ENCODE peak calls at places on chromosomes 2 and 18, in nine cellular contexts. K is prostate gland, Q is ovary, P is RWPE2, G is MM.1S, C is kidney, E is adrenal gland, O is pancreas, A is OCI-LY7. J is an unnamed sample.

GRCh38 chr18:27608742-27609141 is 423.6 kb upstream of the CHST9 start:
- DNase-seq in A (peak; percentile 6), P (no peak), E (no peak), C (no peak), G (no peak), O (no peak), Q (no peak), K (no peak), J (no peak)

GRCh38 chr18:24659837-24660720 is 199.6 kb downstream of the HRH4 start:
- DNase-seq in E (peak; percentile 54), G (peak; percentile 91), A (peak; percentile 75), K (no peak), C (no peak), P (no peak), Q (peak; percentile 28), O (peak; percentile 9), J (peak; percentile 33)

GRCh38 chr2:143607446-143608110 is 478.4 kb downstream of the ARHGAP15 start:
- DNase-seq in E (no peak), G (no peak), P (no peak), A (no peak), K (no peak), C (no peak), O (no peak), Q (no peak), J (peak; percentile 1)

GRCh38 chr2:114614599-114614998 is 172.2 kb downstream of the DPP10 start:
- DNase-seq in O (no peak), A (no peak), Q (no peak), K (no peak), E (no peak), G (no peak), P (no peak), C (no peak), J (no peak)

GRCh38 chr2:187224989-187225388 is 223.1 kb downstream of the CALCRL start:
- DNase-seq in O (no peak), Q (no peak), C (no peak), G (no peak), P (no peak), E (no peak), K (no peak), A (no peak), J (no peak)

GRCh38 chr2:105712166-105712915 is 32.4 kb upstream of the NCK2 start:
- DNase-seq in P (no peak), G (no peak), A (no peak), E (no peak), K (no peak), Q (no peak), O (no peak), C (no peak), J (no peak)

GRCh38 chr2:21754164-21754788 is 630.5 kb downstream of the TDRD15 start:
- DNase-seq in Q (no peak), K (no peak), C (no peak), O (no peak), A (peak; percentile 1), E (no peak), P (no peak), G (peak; percentile 16), J (no peak)

GRCh38 chr2:164847966-164848365 is 6.3 kb upstream of the COBLL1 start:
- DNase-seq in P (no peak), K (peak; percentile 64), Q (no peak), E (no peak), C (no peak), A (no peak), O (no peak), G (no peak), J (no peak)

GRCh38 chr2:64201086-64201627 is 56.9 kb upstream of the PELI1 start:
- DNase-seq in E (no peak), G (no peak), A (no peak), P (no peak), K (no peak), Q (no peak), C (no peak), O (no peak), J (no peak)

GRCh38 chr2:48905696-48906095 is 150.2 kb upstream of the LHCGR start:
- DNase-seq in E (no peak), P (no peak), Q (no peak), G (no peak), A (no peak), K (no peak), O (no peak), C (no peak), J (no peak)

GRCh38 chr2:46296840-46297545 is at the start of gene EPAS1:
- DNase-seq in O (peak; percentile 92), C (peak; percentile 99), G (peak; percentile 91), Q (peak; percentile 95), E (peak; percentile 95), A (no peak), K (peak; percentile 86), P (peak; percentile 88), J (peak; percentile 91)

GRCh38 chr2:203971236-203971635 is 34.7 kb downstream of the ICOS start:
- DNase-seq in A (no peak), E (no peak), G (no peak), K (no peak), P (no peak), O (no peak), C (no peak), Q (no peak), J (no peak)

GRCh38 chr2:239124152-239124899 is 276.4 kb downstream of the TWIST2 start:
- DNase-seq in Q (no peak), A (no peak), O (no peak), G (no peak), K (no peak), E (no peak), C (no peak), P (no peak), J (no peak)

GRCh38 chr2:152419944-152420813 is 85.2 kb downstream of the FMNL2 start:
- DNase-seq in Q (no peak), C (no peak), K (no peak), A (no peak), G (no peak), O (no peak), E (no peak), P (no peak), J (no peak)

GRCh38 chr2:23524261-23524706 is 139.3 kb downstream of the KLHL29 start:
- DNase-seq in E (peak; percentile 93), A (no peak), P (no peak), O (peak; percentile 16), Q (no peak), C (peak; percentile 88), G (no peak), K (peak; percentile 60), J (no peak)

GRCh38 chr2:172102159-172102857 is 392 bp downstream of the DLX2 start:
- DNase-seq in K (no peak), C (peak; percentile 73), G (no peak), Q (no peak), O (no peak), E (peak; percentile 77), A (no peak), P (peak; percentile 78), J (no peak)
- H3K27ac ChIP-seq in K (no peak overlapping the region), C (no peak overlapping the region), G (no peak overlapping the region), Q (no peak overlapping the region), O (no peak overlapping the region), E (no peak overlapping the region), A (no peak overlapping the region), P (peak overlapping the region; percentile 42), J (no peak overlapping the region)

GRCh38 chr18:78734614-78734945 is 245.0 kb upstream of the SALL3 start:
- DNase-seq in G (no peak), Q (no peak), C (no peak), K (no peak), P (no peak), A (no peak), E (no peak), O (no peak), J (no peak)

GRCh38 chr18:78735131-78736014 is 244.2 kb upstream of the SALL3 start:
- DNase-seq in E (peak; percentile 20), Q (no peak), P (no peak), O (no peak), G (no peak), K (no peak), A (no peak), C (no peak), J (no peak)

GRCh38 chr18:78738076-78738690 is 241.4 kb upstream of the SALL3 start:
- DNase-seq in P (no peak), A (no peak), O (no peak), G (no peak), Q (no peak), K (no peak), C (no peak), E (peak; percentile 10), J (no peak)

GRCh38 chr18:78737006-78737915 is 242.4 kb upstream of the SALL3 start:
- DNase-seq in O (no peak), Q (no peak), P (no peak), A (no peak), E (peak; percentile 14), K (no peak), C (no peak), G (no peak), J (no peak)

GRCh38 chr18:78736015-78736690 is 243.5 kb upstream of the SALL3 start:
- DNase-seq in K (no peak), G (no peak), E (peak; percentile 14), A (no peak), O (no peak), Q (no peak), P (no peak), C (no peak), J (no peak)
- H3K9me3 ChIP-seq in K (no peaks in the 10 kb centered on the region), G (no peaks in the 10 kb centered on the region), E (no peaks in the 10 kb centered on the region), A (no peaks in the 10 kb centered on the region), O (no peaks in the 10 kb centered on the region), Q (no peaks in the 10 kb centered on the region), P (peaks cover 1% of the 10 kb centered on the region), C (no peaks in the 10 kb centered on the region), J (no peaks in the 10 kb centered on the region)

GRCh38 chr2:55010915-55011314 is 39.3 kb downstream of the RTN4 start:
- DNase-seq in C (peak; percentile 53), P (no peak), G (peak; percentile 14), O (peak; percentile 25), A (no peak), K (no peak), Q (no peak), E (peak; percentile 69), J (no peak)
- H3K27ac ChIP-seq in C (peak overlapping the region; percentile 53), P (peak overlapping the region; percentile 63), G (peak overlapping the region; percentile 83), O (peak overlapping the region; percentile 85), A (no peak overlapping the region), K (peak overlapping the region; percentile 70), Q (no peak overlapping the region), E (peak overlapping the region; percentile 4), J (no peak overlapping the region)

GRCh38 chr2:62204998-62205496 is 9.1 kb downstream of the B3GNT2 start:
- DNase-seq in E (no peak), O (no peak), G (no peak), A (no peak), Q (no peak), P (no peak), C (no peak), K (peak; percentile 73), J (no peak)

GRCh38 chr2:62207480-62207879 is 11.6 kb downstream of the B3GNT2 start:
- DNase-seq in Q (no peak), E (no peak), K (no peak), A (no peak), O (no peak), G (no peak), C (no peak), P (no peak), J (no peak)

GRCh38 chr2:62206024-62206423 is 10.1 kb downstream of the B3GNT2 start:
- DNase-seq in Q (no peak), P (no peak), O (no peak), G (no peak), A (no peak), E (peak; percentile 39), K (no peak), C (no peak), J (no peak)

GRCh38 chr2:62203459-62203858 is 7.5 kb downstream of the B3GNT2 start:
- DNase-seq in A (no peak), G (no peak), K (no peak), Q (no peak), C (no peak), E (peak; percentile 41), P (no peak), O (no peak), J (no peak)

GRCh38 chr2:62205554-62205953 is 9.6 kb downstream of the B3GNT2 start:
- DNase-seq in O (no peak), E (no peak), C (no peak), G (no peak), Q (no peak), P (no peak), A (no peak), K (no peak), J (no peak)
- H3K9me3 ChIP-seq in O (no peaks in the 10 kb centered on the region), E (no peaks in the 10 kb centered on the region), C (no peaks in the 10 kb centered on the region), G (no peaks in the 10 kb centered on the region), Q (no peaks in the 10 kb centered on the region), P (no peaks in the 10 kb centered on the region), A (no peaks in the 10 kb centered on the region), K (no peaks in the 10 kb centered on the region), J (no peaks in the 10 kb centered on the region)

J was measured in small intestine.